ENCODE peak calls at places on chromosomes 16 and 17, in five cellular contexts. A is progenitor cell of endocrine pancreas; P is CD4-positive, alpha-beta T cell; O is endothelial cell; L is mucosa of descending colon. V is an unnamed sample.
A peak's percentile ranks its signal among the peaks of the same experiment; 100 is the strongest.

GRCh38 chr16:87047221-87048037 is 269.8 kb downstream of the C16orf95 start:
- DNase-seq in A (no peak), P (no peak), O (no peak), L (no peak), V (no peak)

GRCh38 chr17:8294814-8295316 is 335 bp downstream of the SLC25A35 start:
- DNase-seq in A (no peak), P (no peak), O (no peak), L (no peak), V (no peak)

GRCh38 chr17:33241390-33241789 is 51.7 kb downstream of the ASIC2 start:
- DNase-seq in A (no peak), P (no peak), O (no peak), L (no peak), V (no peak)

GRCh38 chr16:89557230-89557935 is 3.1 kb upstream of the RPL13 start:
- DNase-seq in A (peak; percentile 69), P (peak; percentile 80), O (peak; percentile 93), L (peak; percentile 96), V (peak; percentile 85)

GRCh38 chr16:77874347-77874746 is 86.0 kb downstream of the VAT1L start:
- DNase-seq in A (no peak), P (no peak), O (no peak), L (no peak), V (no peak)

GRCh38 chr16:9929313-9929712 is 252.9 kb downstream of the GRIN2A start:
- DNase-seq in A (no peak), P (no peak), O (no peak), L (no peak), V (peak; percentile 30)

GRCh38 chr17:75536401-75536800 is 10.9 kb downstream of the LLGL2 start:
- DNase-seq in A (no peak), P (no peak), O (no peak), L (no peak), V (no peak)

GRCh38 chr17:33944826-33945225 is 310.3 kb upstream of the CCL2 start:
- DNase-seq in A (no peak), P (no peak), O (no peak), L (no peak), V (no peak)

GRCh38 chr17:48611681-48612455 is 1.1 kb upstream of the HOXB7 start:
- DNase-seq in A (no peak), P (no peak), O (no peak), L (peak; percentile 60), V (no peak)

GRCh38 chr16:1196494-1196893 is 28.6 kb downstream of the TPSG1 start:
- DNase-seq in A (no peak), P (no peak), O (no peak), L (no peak), V (no peak)

GRCh38 chr17:27259356-27259755 is 34.6 kb upstream of the WSB1 start:
- DNase-seq in A (no peak), P (no peak), O (no peak), L (no peak), V (no peak)

GRCh38 chr16:641326-642188 is at the start of gene MCRIP2:
- DNase-seq in A (peak; percentile 73), P (no peak), O (peak; percentile 74), L (peak; percentile 92), V (peak; percentile 94)

GRCh38 chr17:48113201-48113676 is 5.7 kb downstream of the SNX11 start:
- DNase-seq in A (no peak), P (peak; percentile 43), O (no peak), L (no peak), V (peak; percentile 62)

GRCh38 chr17:64216030-64216384 is 47.1 kb downstream of the TEX2 start:
- DNase-seq in A (no peak), P (no peak), O (no peak), L (no peak), V (no peak)

GRCh38 chr17:64214950-64215349 is 48.1 kb downstream of the TEX2 start:
- DNase-seq in A (no peak), P (no peak), O (no peak), L (peak; percentile 37), V (no peak)

GRCh38 chr17:64218066-64218465 is 45.0 kb downstream of the TEX2 start:
- DNase-seq in A (no peak), P (no peak), O (no peak), L (no peak), V (peak; percentile 59)

GRCh38 chr17:64217249-64217652 is 45.8 kb downstream of the TEX2 start:
- DNase-seq in A (no peak), P (no peak), O (no peak), L (no peak), V (no peak)

GRCh38 chr17:64216385-64217248 is 46.4 kb downstream of the TEX2 start:
- DNase-seq in A (no peak), P (no peak), O (no peak), L (peak; percentile 75), V (peak; percentile 70)
- TF ChIP-seq CTCF in A (peak; percentile 23), P (no peak), O (no peak), L (no peak), V (peak; percentile 56)

GRCh38 chr16:57238682-57239081 is 6.4 kb upstream of the ARL2BP start:
- DNase-seq in A (no peak), P (no peak), O (no peak), L (no peak), V (no peak)
- TF ChIP-seq CTCF in A (no peak), P (no peak), O (no peak), L (no peak), V (no peak)

GRCh38 chr17:64273006-64273405 is 9.9 kb upstream of the TEX2 start:
- DNase-seq in A (no peak), P (no peak), O (no peak), L (no peak), V (no peak)
- TF ChIP-seq CTCF in A (no peak), P (no peak), O (no peak), L (no peak), V (no peak)

GRCh38 chr16:69260506-69260905 is 50.6 kb upstream of the VPS4A start:
- DNase-seq in A (no peak), P (no peak), O (no peak), L (peak; percentile 42), V (no peak)

DNA sequence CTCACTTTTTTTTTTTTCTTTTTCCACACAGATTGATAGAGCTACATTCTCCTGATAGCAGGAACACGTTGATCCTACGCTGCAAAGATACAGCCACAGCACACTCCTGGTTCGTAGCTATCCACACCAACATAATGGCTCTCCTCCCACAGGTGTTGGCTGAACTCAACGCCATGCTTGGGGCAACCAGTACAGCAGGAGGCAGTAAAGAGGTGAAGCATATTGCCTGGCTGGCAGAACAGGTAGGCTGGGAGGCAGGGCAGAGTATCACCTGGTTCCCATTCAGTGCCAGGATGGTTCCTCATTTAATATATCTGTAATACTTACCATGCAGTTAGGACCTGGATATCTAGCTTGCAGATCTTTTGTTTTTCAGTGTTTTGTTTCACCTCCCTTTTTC is 51.1 kb upstream of the VPS4A start:
- DNase-seq in A (no peak), P (no peak), O (no peak), L (no peak), V (no peak)
- TF ChIP-seq CTCF in A (no peak), P (no peak), O (no peak), L (no peak), V (no peak)

GRCh38 chr17:35981908-35982330 is 622 bp upstream of the CCL16 start:
- DNase-seq in A (no peak), P (no peak), O (peak; percentile 25), L (peak; percentile 25), V (no peak)
- TF ChIP-seq CTCF in A (peak; percentile 53), P (no peak), O (no peak), L (no peak), V (no peak)

DNA sequence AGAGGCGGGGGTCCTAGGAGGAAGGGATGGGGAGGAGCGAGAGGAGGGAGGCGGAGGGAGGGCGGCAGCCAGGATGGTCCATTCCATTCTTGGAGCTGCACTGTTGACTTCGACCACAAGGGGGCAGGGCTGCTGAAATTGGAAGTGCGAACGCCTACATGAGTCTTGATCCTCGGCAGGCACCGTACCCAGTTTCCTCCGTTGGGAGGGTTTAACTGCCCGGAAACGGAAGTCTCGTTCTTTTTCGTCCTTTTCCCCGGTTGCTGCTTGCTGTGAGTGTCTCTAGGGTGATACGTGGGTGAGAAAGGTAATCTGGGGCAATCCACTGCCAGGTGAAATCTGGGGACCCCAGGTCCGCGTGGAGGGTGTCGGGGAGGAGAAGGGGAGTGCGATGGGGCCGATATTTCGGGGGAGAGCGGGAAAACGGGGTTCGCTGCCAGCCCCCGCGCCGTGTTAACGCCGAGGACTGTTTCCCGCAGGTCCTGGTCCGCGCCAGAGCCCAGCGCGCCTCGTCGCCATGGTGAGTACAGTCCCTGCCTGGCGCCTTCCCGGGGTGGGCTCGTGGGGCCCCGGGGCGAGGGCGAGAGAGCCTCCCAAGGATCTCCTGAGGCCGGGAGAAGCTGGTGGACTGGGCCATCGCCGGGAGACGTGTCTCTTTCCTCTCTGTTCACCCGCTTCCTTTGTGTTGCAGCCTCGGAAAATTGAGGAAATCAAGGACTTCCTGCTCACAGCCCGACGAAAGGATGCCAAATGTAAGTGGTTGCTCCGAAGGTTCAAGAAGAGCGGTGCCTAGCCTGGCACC is at the start of gene RPL38:
- DNase-seq in A (peak; percentile 97), P (peak; percentile 92), O (peak; percentile 97), L (peak; percentile 99), V (peak; percentile 96)
- TF ChIP-seq CTCF in A (peak; percentile 96), P (peak; percentile 89), O (peak; percentile 92), L (peak; percentile 92), V (peak; percentile 96)

DNA sequence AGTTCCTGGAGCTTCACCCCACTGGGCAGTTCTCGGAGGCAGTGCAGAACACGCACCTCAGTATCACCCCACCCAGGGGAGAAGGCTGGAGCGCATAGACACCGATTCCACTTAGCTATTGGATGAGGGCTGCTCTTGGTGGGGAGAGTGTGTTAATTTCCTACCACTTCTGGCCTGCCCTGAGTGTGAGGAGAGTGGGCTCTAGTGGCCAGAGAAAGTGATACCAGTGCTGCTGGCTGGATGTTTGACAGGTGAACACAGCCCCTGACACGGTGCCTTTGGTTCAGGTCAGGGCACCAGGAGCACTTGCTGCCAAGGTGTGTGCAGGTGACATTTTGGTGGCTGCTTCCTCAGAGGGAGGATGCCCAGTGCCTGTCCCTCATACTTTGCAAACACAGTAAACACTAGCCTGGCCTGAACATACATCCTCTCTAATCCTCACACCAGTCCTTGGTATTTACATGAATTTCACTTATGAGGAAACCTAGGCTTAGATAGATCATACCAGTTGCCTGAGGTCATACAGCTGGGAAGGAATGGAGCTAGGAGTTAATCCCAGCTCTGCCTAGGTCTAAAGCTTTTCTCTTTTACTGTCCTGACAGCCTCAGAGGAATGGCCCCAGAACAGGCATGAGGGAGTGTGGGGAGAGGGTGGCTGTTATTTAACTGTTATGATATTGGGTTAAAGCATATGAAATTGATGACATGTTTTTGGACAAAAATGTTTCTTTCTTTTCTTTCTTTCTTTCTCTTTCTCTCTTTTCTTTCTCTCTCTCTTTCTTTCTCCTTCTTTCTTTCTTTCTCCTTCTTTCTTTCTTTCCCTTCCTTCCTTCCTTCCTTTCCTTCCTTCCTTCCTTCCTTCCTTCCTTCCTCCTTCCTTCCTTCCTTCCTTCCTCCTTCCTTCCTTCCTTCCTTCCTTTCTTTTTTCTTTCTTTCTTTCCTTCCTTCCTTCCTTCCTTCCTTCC is 21.0 kb upstream of the ITGAX start:
- DNase-seq in A (no peak), P (no peak), O (no peak), L (no peak), V (peak; percentile 65)
- TF ChIP-seq CTCF in A (peak; percentile 51), P (peak; percentile 32), O (no peak), L (no peak), V (peak; percentile 75)